ENCODE peak calls at places on chromosomes 4 and X, in five cellular contexts. C is NCI-H510A treated with DMSO at 0.1 percent for 48 hours, Z is left ventricle myocardium inferior, T is glutamatergic neuron, G is hypothalamus. D is an unnamed sample.

GRCh38 chr4:81756973-81757372 is 285.3 kb upstream of the RASGEF1B start:
- DNase-seq in C (no peak), G (no peak), Z (no peak), T (no peak), D (no peak)

GRCh38 chrX:44400588-44400987 is 57.1 kb upstream of the EFHC2 start:
- DNase-seq in Z (no peak), G (no peak), C (no peak), T (no peak), D (peak; percentile 95)

GRCh38 chrX:154729439-154729838 is 21.4 kb downstream of the GAB3 start:
- DNase-seq in G (no peak), C (no peak), Z (no peak), T (no peak), D (no peak)

GRCh38 chr4:48780867-48781219 is 764 bp upstream of the FRYL start:
- DNase-seq in T (no peak), C (no peak), G (peak; percentile 55), Z (no peak), D (no peak)

GRCh38 chrX:150476183-150476699 is 92.2 kb upstream of the MTM1 start:
- DNase-seq in Z (no peak), G (no peak), T (no peak), C (no peak), D (no peak)

GRCh38 chr4:45539142-45539814 is 584.6 kb downstream of the GABRG1 start:
- DNase-seq in Z (no peak), C (no peak), T (no peak), G (no peak), D (no peak)

GRCh38 chrX:107541244-107541643 is 87.1 kb upstream of the PRPS1 start:
- DNase-seq in C (no peak), T (no peak), G (no peak), Z (no peak), D (no peak)

GRCh38 chrX:16207631-16208030 is 40.4 kb downstream of the MAGEB17 start:
- DNase-seq in C (no peak), G (no peak), T (no peak), Z (no peak), D (no peak)

GRCh38 chr4:186587416-186588018 is 32.1 kb upstream of the MTNR1A start:
- DNase-seq in Z (peak; percentile 58), T (peak; percentile 78), C (peak; percentile 4), G (peak; percentile 28), D (peak; percentile 54)

GRCh38 chr4:152106781-152107321 is 346.0 kb upstream of the GATB start:
- DNase-seq in G (no peak), Z (no peak), C (no peak), T (no peak), D (peak; percentile 85)

GRCh38 chr4:145069361-145069760 is 28.6 kb downstream of the ANAPC10 start:
- DNase-seq in G (no peak), Z (no peak), T (no peak), C (no peak), D (peak; percentile 71)

GRCh38 chrX:38664285-38664684 is 102.9 kb downstream of the TSPAN7 start:
- DNase-seq in T (no peak), C (peak; percentile 29), G (no peak), Z (no peak), D (peak; percentile 56)

GRCh38 chrX:34332336-34332735 is 200.2 kb upstream of the FAM47A start:
- DNase-seq in Z (no peak), C (no peak), G (no peak), T (no peak), D (peak; percentile 6)

GRCh38 chr4:52051615-52052474 is 741 bp downstream of the SPATA18 start:
- DNase-seq in G (peak; percentile 9), C (peak; percentile 77), Z (peak; percentile 74), T (peak; percentile 89), D (no peak)

GRCh38 chr4:145503486-145504072 is 21.9 kb downstream of the SMAD1 start:
- DNase-seq in G (no peak), Z (no peak), T (no peak), C (no peak), D (no peak)

GRCh38 chr4:125314676-125315570 is at the start of gene FAT4:
- DNase-seq in Z (peak; percentile 96), G (peak; percentile 82), T (peak; percentile 92), C (peak; percentile 57), D (peak; percentile 85)

GRCh38 chr4:89724716-89725115 is 112.2 kb downstream of the SNCA start:
- DNase-seq in Z (no peak), C (no peak), G (no peak), T (no peak), D (peak; percentile 22)

GRCh38 chr4:8640816-8641215 is 48.3 kb downstream of the CPZ start:
- DNase-seq in T (no peak), G (no peak), C (no peak), Z (peak; percentile 5), D (no peak)

GRCh38 chr4:128570380-128570779 is 239.1 kb upstream of the JADE1 start:
- DNase-seq in G (no peak), Z (peak; percentile 31), T (no peak), C (no peak), D (peak; percentile 33)

GRCh38 chrX:70664726-70665125 is 220.1 kb downstream of the DLG3 start:
- DNase-seq in G (no peak), C (peak; percentile 19), Z (no peak), T (no peak), D (peak; percentile 49)

GRCh38 chr4:116387942-116388474 is 697.4 kb downstream of the TRAM1L1 start:
- DNase-seq in Z (no peak), G (no peak), T (no peak), C (no peak), D (no peak)

GRCh38 chr4:85522836-85523235 is 47.9 kb downstream of the ARHGAP24 start:
- DNase-seq in G (no peak), Z (no peak), C (no peak), T (no peak), D (no peak)

GRCh38 chrX:46587158-46587557 is 13.6 kb downstream of the CHST7 start:
- DNase-seq in G (no peak), Z (no peak), T (no peak), C (no peak), D (no peak)

GRCh38 chr4:74682567-74683359 is 111.6 kb downstream of the BTC start:
- DNase-seq in Z (no peak), T (no peak), C (peak; percentile 2), G (no peak), D (peak; percentile 92)

GRCh38 chr4:160562661-160563060 is 1459.8 kb downstream of the RAPGEF2 start:
- DNase-seq in Z (no peak), T (no peak), G (no peak), C (no peak), D (no peak)

GRCh38 chr4:66899422-66900065 is 645.8 kb downstream of the CENPC start:
- DNase-seq in G (no peak), C (no peak), T (no peak), Z (no peak), D (no peak)

GRCh38 chr4:69056921-69057562 is 39.2 kb upstream of the UGT2B7 start:
- DNase-seq in C (no peak), Z (no peak), G (no peak), T (no peak), D (no peak)

GRCh38 chrX:72387247-72387646 is 81.5 kb upstream of the CITED1 start:
- DNase-seq in T (no peak), Z (no peak), G (no peak), C (no peak), D (no peak)

GRCh38 chr4:3407171-3407771 is 34.5 kb upstream of the HGFAC start:
- DNase-seq in C (no peak), Z (no peak), G (no peak), T (peak; percentile 50), D (no peak)

GRCh38 chr4:37685726-37686372 is 327 bp downstream of the RELL1 start:
- DNase-seq in C (no peak), Z (peak; percentile 58), G (peak; percentile 69), T (peak; percentile 67), D (peak; percentile 9)

GRCh38 chr4:36363024-36363423 is 81.6 kb downstream of the DTHD1 start:
- DNase-seq in T (no peak), Z (no peak), G (no peak), C (no peak), D (peak; percentile 57)

GRCh38 chrX:16992902-16993301 is 46.4 kb downstream of the REPS2 start:
- DNase-seq in G (no peak), C (no peak), T (no peak), Z (no peak), D (no peak)

GRCh38 chrX:133921764-133922389 is 63.5 kb downstream of the GPC3 start:
- DNase-seq in C (peak; percentile 41), T (peak; percentile 72), Z (peak; percentile 14), G (no peak), D (peak; percentile 50)

GRCh38 chr4:27684501-27685077 is 823.9 kb downstream of the STIM2 start:
- DNase-seq in G (peak; percentile 46), Z (peak; percentile 15), T (peak; percentile 68), C (peak; percentile 68), D (peak; percentile 71)

GRCh38 chr4:105698607-105699006 is 9.9 kb downstream of the INTS12 start:
- DNase-seq in T (no peak), Z (no peak), C (no peak), G (no peak), D (no peak)

GRCh38 chr4:68673143-68673542 is 2.7 kb upstream of the UGT2B15 start:
- DNase-seq in T (no peak), G (no peak), C (no peak), Z (no peak), D (no peak)